ENCODE peak calls at places on chromosomes 16 and 17, in four cellular contexts. J is thoracic aorta, S is PC-3, T is brain microvascular endothelial cell. N is an unnamed sample.

GRCh38 chr17:62627219-62627903 is at the start of gene MRC2:
- DNase-seq in S (peak), J (peak), T (peak), N (peak)

GRCh38 chr17:16033729-16034349 is 34.2 kb downstream of the TTC19 start:
- DNase-seq in J (no peak), S (no peak), T (no peak), N (no peak)

GRCh38 chr17:39461911-39462641 is 790 bp downstream of the CDK12 start:
- DNase-seq in S (peak), J (no peak), T (peak), N (no peak)

GRCh38 chr17:7167832-7168231 is 11.3 kb downstream of the ASGR1 start:
- DNase-seq in S (no peak), J (no peak), T (no peak), N (no peak)

GRCh38 chr17:74569392-74570003 is 2.2 kb upstream of the CD300H start:
- DNase-seq in S (peak), T (peak), J (peak), N (peak)

GRCh38 chr17:47423406-47424295 is 99.9 kb downstream of the EFCAB13 start:
- DNase-seq in J (no peak), T (no peak), S (peak), N (peak)

GRCh38 chr16:47507701-47508100 is 46.6 kb downstream of the PHKB start:
- DNase-seq in T (no peak), S (no peak), J (no peak), N (peak)

GRCh38 chr17:80071116-80071980 is 30.0 kb upstream of the GAA start:
- DNase-seq in S (no peak), T (no peak), J (peak), N (no peak)

GRCh38 chr17:7191571-7192270 is 12.6 kb upstream of the ASGR1 start:
- DNase-seq in S (peak), T (no peak), J (no peak), N (peak)

GRCh38 chr16:69563605-69564580 is 1.9 kb upstream of the NFAT5 start:
- DNase-seq in J (no peak), T (peak), S (peak), N (peak)

GRCh38 chr17:81656835-81657234 is 493 bp upstream of the PDE6G start:
- DNase-seq in J (no peak), T (no peak), S (no peak), N (no peak)

GRCh38 chr16:24163935-24164334 is 92.2 kb upstream of the CACNG3 start:
- DNase-seq in S (no peak), J (no peak), T (no peak), N (no peak)

GRCh38 chr16:31460582-31461002 is 1.3 kb downstream of the ARMC5 start:
- DNase-seq in J (no peak), S (peak), T (peak), N (peak)

GRCh38 chr16:89103156-89103555 is 9.5 kb downstream of the ACSF3 start:
- DNase-seq in J (no peak), S (no peak), T (no peak), N (no peak)

GRCh38 chr17:56174421-56174820 is 21.1 kb downstream of the ANKFN1 start:
- DNase-seq in S (no peak), J (no peak), T (no peak), N (no peak)

GRCh38 chr17:4632583-4632923 is 8.9 kb downstream of the ALOX15 start:
- DNase-seq in T (no peak), S (no peak), J (no peak), N (no peak)

GRCh38 chr17:82390015-82390859 is 18.7 kb downstream of the UTS2R start:
- DNase-seq in T (no peak), J (no peak), S (no peak), N (no peak)

GRCh38 chr16:19948186-19949104 is 63.8 kb upstream of the GPRC5B start:
- DNase-seq in J (no peak), T (no peak), S (no peak), N (no peak)

GRCh38 chr17:60766778-60767190 is 89.1 kb downstream of the BCAS3 start:
- DNase-seq in T (no peak), S (no peak), J (no peak), N (no peak)

GRCh38 chr17:34075076-34075475 is 180.0 kb upstream of the CCL2 start:
- DNase-seq in T (no peak), S (no peak), J (no peak), N (no peak)

GRCh38 chr17:75785016-75785769 is 587 bp downstream of the UNK start:
- DNase-seq in T (peak), S (peak), J (peak), N (peak)

GRCh38 chr17:46948544-46948943 is 25.6 kb downstream of the GOSR2 start:
- DNase-seq in S (no peak), J (no peak), T (no peak), N (no peak)

GRCh38 chr17:78879679-78880186 is 23.3 kb downstream of the CEP295NL start:
- DNase-seq in S (no peak), T (peak), J (peak), N (no peak)

GRCh38 chr17:56096026-56096807 is 57.1 kb upstream of the ANKFN1 start:
- DNase-seq in J (no peak), T (no peak), S (no peak), N (no peak)

GRCh38 chr17:37220609-37220953 is 155.2 kb upstream of the C17orf78 start:
- DNase-seq in T (peak), S (peak), J (no peak), N (peak)

GRCh38 chr17:4772235-4772613 is 538 bp downstream of the TM4SF5 start:
- DNase-seq in J (no peak), S (no peak), T (no peak), N (no peak)

GRCh38 chr16:70396209-70396904 is 42.5 kb downstream of the ST3GAL2 start:
- DNase-seq in J (no peak), T (no peak), S (no peak), N (peak)

GRCh38 chr17:73342549-73343167 is 30.9 kb upstream of the CDC42EP4 start:
- DNase-seq in T (peak), J (no peak), S (peak), N (peak)
- TF ChIP-seq CTCF in T (peak), J (no peak), S (no peak), N (no peak)

GRCh38 chr16:76527244-76527643 is 250.0 kb downstream of the CNTNAP4 start:
- DNase-seq in T (no peak), J (no peak), S (no peak), N (no peak)

GRCh38 chr16:76531236-76531635 is 254.0 kb downstream of the CNTNAP4 start:
- DNase-seq in S (no peak), J (no peak), T (no peak), N (no peak)

GRCh38 chr16:76532188-76532973 is 255.2 kb downstream of the CNTNAP4 start:
- DNase-seq in J (no peak), S (no peak), T (no peak), N (no peak)
- H3K4me3 ChIP-seq in J (no peak), S (no peak), T (no peak), N (no peak)

GRCh38 chr16:17544785-17545184 is 74.0 kb upstream of the XYLT1 start:
- DNase-seq in J (no peak), S (no peak), T (no peak), N (no peak)
- TF ChIP-seq CTCF in J (no peak), S (no peak), T (peak), N (no peak)

DNA sequence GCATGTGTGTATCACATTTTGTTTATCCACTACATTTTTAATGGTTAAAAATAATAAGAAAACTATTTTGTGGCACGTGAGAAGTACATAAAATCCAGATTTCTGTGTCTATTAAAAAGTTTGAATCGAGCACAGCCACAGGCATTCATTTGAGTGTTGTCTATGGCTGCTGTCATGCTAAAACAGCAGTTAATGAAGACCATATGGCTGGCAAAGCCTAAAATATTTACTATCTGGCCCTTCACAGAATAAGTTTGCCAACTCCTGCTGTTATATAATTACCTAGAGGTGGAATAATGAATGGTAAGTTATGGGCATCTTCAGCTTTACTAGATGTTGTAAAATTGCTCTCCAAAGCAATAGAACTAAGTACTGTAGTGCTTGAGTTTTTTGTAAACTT is 30.5 kb downstream of the TMEM98 start:
- DNase-seq in T (no peak), J (no peak), S (no peak), N (no peak)
- H3K4me3 ChIP-seq in T (no peak), J (no peak), S (no peak), N (no peak)

GRCh38 chr16:5619314-5619713 is 521.7 kb upstream of the EEF2KMT start:
- DNase-seq in J (no peak), T (no peak), S (no peak), N (no peak)

GRCh38 chr16:5621826-5622225 is 524.2 kb upstream of the EEF2KMT start:
- DNase-seq in J (no peak), S (no peak), T (no peak), N (no peak)

GRCh38 chr16:5616841-5617240 is 519.2 kb upstream of the EEF2KMT start:
- DNase-seq in J (no peak), T (no peak), S (no peak), N (no peak)

DNA sequence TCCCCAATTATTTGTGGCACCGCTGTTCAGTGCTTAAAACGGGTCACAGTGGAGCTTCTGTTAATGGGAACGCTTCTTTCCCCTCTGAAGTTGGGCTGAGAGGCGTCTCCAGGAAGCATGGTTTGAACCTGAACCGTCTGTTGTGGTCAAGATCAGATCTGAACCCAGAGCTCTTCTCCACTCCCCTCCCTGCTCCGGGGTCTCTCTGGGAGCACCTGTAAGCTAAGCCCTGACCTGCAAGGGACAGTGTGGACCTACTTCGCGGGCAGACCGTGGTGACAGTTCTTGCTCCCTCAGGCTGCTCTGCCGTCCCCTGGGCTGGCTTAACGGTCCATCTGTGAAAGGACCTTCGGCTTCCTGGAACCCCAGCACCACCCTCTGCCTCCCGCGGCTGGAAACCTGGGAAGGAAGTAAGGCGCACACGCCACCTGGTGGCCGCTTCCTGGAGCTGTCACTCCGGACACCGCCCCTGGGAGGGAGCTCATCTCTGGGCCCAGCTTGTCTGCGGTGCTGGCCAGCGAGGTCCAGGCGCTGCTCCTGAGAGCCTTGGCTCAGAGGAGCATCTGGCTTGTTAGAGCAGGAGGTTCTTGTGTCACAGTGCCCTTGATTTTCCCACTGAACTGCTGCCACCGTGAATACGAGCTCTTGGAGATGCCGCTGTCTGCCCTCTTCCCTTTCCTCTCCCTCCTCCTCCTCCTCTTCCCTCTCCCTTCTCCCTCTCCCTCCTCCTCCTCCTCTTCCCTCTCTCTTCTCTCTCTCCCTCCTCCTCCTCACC is 518.5 kb upstream of the EEF2KMT start:
- DNase-seq in S (peak), T (no peak), J (no peak), N (no peak)
- TF ChIP-seq CTCF in S (peak), T (peak), J (peak), N (peak)

DNA sequence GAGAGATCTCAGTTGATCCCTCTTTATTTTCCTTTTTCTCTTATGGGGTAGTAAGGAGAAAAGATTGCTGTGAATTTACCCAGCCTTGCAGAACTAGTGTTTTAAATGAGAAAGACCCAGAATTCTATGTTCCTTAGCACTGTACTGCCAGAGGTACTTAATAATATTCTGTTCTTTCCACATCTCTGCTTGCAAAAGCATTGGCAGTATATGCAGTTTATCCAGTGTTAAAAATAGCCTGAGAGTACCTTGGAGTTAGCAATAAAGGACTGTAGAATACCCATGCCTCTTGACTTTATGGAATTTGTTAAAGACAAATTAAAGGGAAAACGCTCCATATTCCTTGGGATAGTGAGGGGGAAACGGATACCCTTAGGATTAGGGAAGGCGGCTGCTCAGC is 11.9 kb downstream of the SLC7A6 start:
- DNase-seq in S (no peak), T (no peak), J (no peak), N (no peak)
- H3K4me3 ChIP-seq in S (no peak), T (no peak), J (peak), N (no peak)